ENCODE peak calls at places on chromosomes 1 and 21, in four cellular contexts. X is GM23338, J is GM12892, G is K562. U is an unnamed sample.

GRCh38 chr1:183310753-183311465 is 107.3 kb downstream of the NMNAT2 start:
- DNase-seq in J (no peak), X (no peak), G (no peak), U (no peak)

GRCh38 chr1:24983006-24983680 is 53.1 kb upstream of the RUNX3 start:
- DNase-seq in G (no peak), J (no peak), X (no peak), U (no peak)

GRCh38 chr1:15542685-15543588 is 16.3 kb downstream of the DNAJC16 start:
- DNase-seq in G (no peak), X (no peak), J (no peak), U (no peak)

GRCh38 chr21:38989745-38990423 is 184.2 kb downstream of the ETS2 start:
- DNase-seq in X (no peak), G (no peak), J (no peak), U (no peak)

GRCh38 chr1:226308723-226309397 is at the start of gene LIN9:
- DNase-seq in J (peak), X (peak), G (peak), U (peak)

GRCh38 chr1:26811708-26812107 is 14.8 kb upstream of the ZDHHC18 start:
- DNase-seq in J (no peak), G (no peak), X (no peak), U (no peak)

GRCh38 chr21:38965910-38966504 is 160.3 kb downstream of the ETS2 start:
- DNase-seq in J (no peak), G (peak), X (peak), U (no peak)

GRCh38 chr1:239387304-239388231 is 1.2 kb downstream of the CHRM3 start:
- DNase-seq in J (no peak), X (peak), G (no peak), U (no peak)

GRCh38 chr1:27026621-27027574 is 14.2 kb upstream of the TENT5B start:
- DNase-seq in J (no peak), G (peak), X (peak), U (no peak)

GRCh38 chr1:156033011-156033410 is 12.3 kb upstream of the SSR2 start:
- DNase-seq in J (no peak), X (no peak), G (no peak), U (no peak)

GRCh38 chr1:65207317-65207716 is 59.3 kb downstream of the AK4 start:
- DNase-seq in X (no peak), J (no peak), G (no peak), U (no peak)

GRCh38 chr21:44670642-44671432 is 4.1 kb upstream of the KRTAP12-2 start:
- DNase-seq in X (no peak), G (no peak), J (no peak), U (no peak)

DNA sequence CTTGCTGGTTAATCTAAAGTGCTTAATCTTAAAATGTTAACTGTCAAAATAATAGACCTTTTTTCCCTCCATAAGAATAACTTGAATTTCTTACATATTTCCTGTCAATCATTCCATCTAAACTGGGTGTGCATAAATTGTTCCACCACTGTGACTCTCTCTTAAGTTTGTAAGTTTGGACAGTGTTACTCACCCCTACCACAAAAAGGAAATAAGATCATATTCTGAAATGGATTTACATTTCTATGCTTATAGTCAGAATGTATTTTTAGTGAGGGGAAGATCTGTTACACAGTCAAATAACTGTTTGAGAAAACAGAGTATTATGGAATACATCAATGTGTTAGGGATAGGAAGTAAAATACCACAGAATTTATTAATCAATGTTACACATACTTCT is 109.6 kb upstream of the DPYD start:
- DNase-seq in X (no peak), J (no peak), G (no peak), U (no peak)
- TF ChIP-seq POLR2AphosphoS5 in X (no peak), J (no peak), G (no peak), U (no peak)

DNA sequence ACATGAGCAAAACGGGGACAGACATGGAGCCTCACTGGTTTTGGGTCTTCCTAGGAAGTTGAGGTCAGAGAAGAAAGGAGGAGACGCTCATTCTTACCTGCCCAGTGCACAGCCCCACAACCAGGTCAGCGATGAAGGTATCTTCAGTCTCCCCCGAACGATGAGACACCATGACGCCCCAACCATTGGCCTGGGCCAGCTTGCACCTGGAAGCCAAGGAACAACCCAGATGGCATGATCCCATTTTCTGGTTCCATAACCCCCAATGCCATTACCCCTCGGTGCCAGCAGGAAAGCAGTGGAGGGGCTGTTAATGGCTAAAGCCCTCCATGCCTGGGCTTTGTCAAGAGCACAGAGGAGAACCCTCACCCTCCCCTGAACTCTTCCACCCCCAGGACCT is 15.3 kb downstream of the ENO1 start:
- DNase-seq in G (no peak), X (no peak), J (no peak), U (no peak)
- TF ChIP-seq POLR2AphosphoS5 in G (peak), X (peak), J (peak), U (peak)

GRCh38 chr21:29237110-29238051 is 61.3 kb upstream of the BACH1 start:
- DNase-seq in X (no peak), J (no peak), G (no peak), U (no peak)
- TF ChIP-seq POLR2AphosphoS5 in X (no peak), J (no peak), G (no peak), U (no peak)

DNA sequence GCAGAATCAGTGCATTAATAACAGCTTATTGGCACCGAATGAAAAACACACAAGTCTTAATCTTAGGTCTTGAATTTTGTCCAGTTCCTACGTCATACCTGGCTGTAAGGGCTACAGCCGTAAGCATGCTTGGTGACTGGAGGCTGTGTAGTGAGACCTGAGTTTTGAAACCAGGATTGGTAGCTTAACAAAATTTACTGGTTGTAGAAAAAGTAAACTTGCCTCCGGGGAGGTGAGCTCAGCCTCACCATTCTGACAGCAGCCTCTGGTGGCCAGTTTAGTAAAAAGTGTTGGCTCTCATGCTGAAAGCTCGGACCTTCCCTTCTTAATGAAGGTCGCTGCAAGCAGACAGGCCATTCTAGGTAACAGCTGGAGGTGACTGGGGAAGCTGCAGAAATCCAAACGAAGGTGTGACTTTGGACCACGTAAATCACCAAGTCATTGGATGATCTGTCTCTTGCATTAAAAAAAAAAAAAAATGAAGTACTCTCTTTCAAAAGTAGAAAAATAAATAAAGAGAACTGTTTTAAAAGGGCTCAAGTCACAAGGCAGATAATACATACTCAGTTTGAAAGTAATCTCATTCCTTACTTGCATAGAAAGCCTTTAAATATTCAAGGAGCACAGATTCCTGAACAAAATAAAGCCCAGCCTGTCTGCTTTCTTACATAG is 48.8 kb downstream of the HLCS start:
- DNase-seq in X (peak), J (no peak), G (peak), U (no peak)
- TF ChIP-seq POLR2AphosphoS5 in X (no peak), J (no peak), G (no peak), U (no peak)

GRCh38 chr21:32350981-32351380 is 41.8 kb downstream of the URB1 start:
- DNase-seq in J (no peak), X (no peak), G (no peak), U (no peak)

GRCh38 chr21:32352556-32352955 is 40.3 kb downstream of the URB1 start:
- DNase-seq in G (no peak), X (no peak), J (no peak), U (no peak)

GRCh38 chr21:32353002-32353711 is 39.7 kb downstream of the URB1 start:
- DNase-seq in X (no peak), G (no peak), J (no peak), U (no peak)

GRCh38 chr21:32350211-32350980 is 42.4 kb downstream of the URB1 start:
- DNase-seq in G (no peak), X (no peak), J (no peak), U (no peak)

DNA sequence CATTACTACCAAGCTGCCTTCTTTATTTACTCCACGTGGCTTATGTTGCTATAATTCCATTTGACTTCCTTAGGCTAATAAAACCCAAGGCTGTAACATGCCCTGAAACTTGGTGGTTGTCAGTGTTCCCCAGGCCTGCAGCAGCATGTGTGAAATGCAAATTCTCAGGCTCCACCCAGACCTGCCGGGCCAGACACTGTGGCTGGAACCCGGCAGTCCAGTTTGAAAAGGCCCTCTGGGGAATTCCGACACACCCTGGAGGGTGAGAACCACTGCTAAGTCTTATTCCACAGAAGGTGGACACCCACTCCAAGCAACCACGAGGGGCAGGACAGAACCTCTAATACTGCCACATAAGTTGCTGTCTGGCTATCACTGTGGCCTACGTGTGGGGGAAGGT is 41.4 kb downstream of the URB1 start:
- DNase-seq in J (no peak), G (no peak), X (no peak), U (no peak)
- TF ChIP-seq POLR2AphosphoS5 in J (no peak), G (no peak), X (no peak), U (no peak)

GRCh38 chr1:77820121-77820520 is 40.7 kb downstream of the MIGA1 start:
- DNase-seq in J (no peak), G (no peak), X (no peak), U (no peak)

GRCh38 chr1:77817368-77818209 is 38.1 kb downstream of the MIGA1 start:
- DNase-seq in X (no peak), G (no peak), J (no peak), U (no peak)
- TF ChIP-seq POLR2AphosphoS5 in X (no peak), G (no peak), J (no peak), U (no peak)

U was measured in GM12891.